ENCODE peak calls at places on chromosomes 3 and 15, in seven cellular contexts. L is sigmoid colon, J is A549, T is suprapubic skin, F is K562, S is H1, C is HepG2. B is an unnamed sample.

GRCh38 chr15:85741021-85741421 is 53.7 kb downstream of the KLHL25 start:
- DNase-seq in L (no peak), J (no peak), T (peak; percentile 63), F (no peak), S (no peak), C (no peak), B (no peak)

GRCh38 chr3:161221881-161222600 is 930 bp downstream of the NMD3 start:
- DNase-seq in L (no peak), J (peak; percentile 21), T (no peak), F (no peak), S (no peak), C (no peak), B (no peak)

GRCh38 chr3:81463761-81464160 is 297.7 kb downstream of the GBE1 start:
- DNase-seq in L (no peak), J (no peak), T (no peak), F (no peak), S (no peak), C (no peak), B (no peak)

GRCh38 chr3:6110451-6110850 is 750.5 kb upstream of the GRM7 start:
- DNase-seq in L (no peak), J (no peak), T (no peak), F (no peak), S (no peak), C (no peak), B (no peak)

GRCh38 chr15:81091889-81092558 is 42.0 kb upstream of the CFAP161 start:
- DNase-seq in L (no peak), J (peak; percentile 34), T (no peak), F (peak; percentile 36), S (no peak), C (peak; percentile 13), B (peak; percentile 20)

GRCh38 chr3:76656531-76657070 is 383.3 kb upstream of the ROBO2 start:
- DNase-seq in L (no peak), J (no peak), T (no peak), F (no peak), S (no peak), C (no peak), B (no peak)

GRCh38 chr15:59197459-59197858 is 9.2 kb upstream of the LDHAL6B start:
- DNase-seq in L (no peak), J (no peak), T (no peak), F (no peak), S (no peak), C (no peak), B (no peak)

GRCh38 chr15:57720861-57721260 is 14.3 kb downstream of the POLR2M start:
- DNase-seq in L (no peak), J (no peak), T (no peak), F (no peak), S (no peak), C (no peak), B (no peak)

GRCh38 chr15:68209735-68210408 is 4.7 kb upstream of the CALML4 start:
- DNase-seq in L (peak; percentile 62), J (no peak), T (peak; percentile 59), F (no peak), S (no peak), C (no peak), B (no peak)

GRCh38 chr15:76776480-76776879 is 128.7 kb downstream of the SCAPER start:
- DNase-seq in L (no peak), J (no peak), T (no peak), F (no peak), S (no peak), C (no peak), B (no peak)

GRCh38 chr3:71309342-71309741 is 274.2 kb downstream of the FOXP1 start:
- DNase-seq in L (no peak), J (no peak), T (no peak), F (no peak), S (no peak), C (no peak), B (no peak)

GRCh38 chr3:11136871-11137626 is 17.2 kb upstream of the HRH1 start:
- DNase-seq in L (peak; percentile 92), J (peak; percentile 95), T (peak; percentile 83), F (peak; percentile 84), S (no peak), C (peak; percentile 40), B (no peak)
- TF ChIP-seq EP300 in L (peak; percentile 96), J (peak; percentile 73), T (peak; percentile 95), F (no peak), S (no peak), C (no peak), B (peak; percentile 75)

GRCh38 chr15:32030795-32031194 is 480 bp downstream of the CHRNA7 start:
- DNase-seq in L (no peak), J (peak; percentile 16), T (peak; percentile 51), F (no peak), S (no peak), C (no peak), B (no peak)

GRCh38 chr15:32029409-32029861 is 880 bp upstream of the CHRNA7 start:
- DNase-seq in L (no peak), J (peak; percentile 47), T (no peak), F (no peak), S (peak; percentile 63), C (no peak), B (peak; percentile 5)

GRCh38 chr15:32028921-32029320 is 1.4 kb upstream of the CHRNA7 start:
- DNase-seq in L (no peak), J (peak; percentile 11), T (no peak), F (no peak), S (peak; percentile 64), C (no peak), B (no peak)

GRCh38 chr15:32033186-32033890 is 3.0 kb downstream of the CHRNA7 start:
- DNase-seq in L (no peak), J (no peak), T (no peak), F (no peak), S (no peak), C (no peak), B (no peak)

DNA sequence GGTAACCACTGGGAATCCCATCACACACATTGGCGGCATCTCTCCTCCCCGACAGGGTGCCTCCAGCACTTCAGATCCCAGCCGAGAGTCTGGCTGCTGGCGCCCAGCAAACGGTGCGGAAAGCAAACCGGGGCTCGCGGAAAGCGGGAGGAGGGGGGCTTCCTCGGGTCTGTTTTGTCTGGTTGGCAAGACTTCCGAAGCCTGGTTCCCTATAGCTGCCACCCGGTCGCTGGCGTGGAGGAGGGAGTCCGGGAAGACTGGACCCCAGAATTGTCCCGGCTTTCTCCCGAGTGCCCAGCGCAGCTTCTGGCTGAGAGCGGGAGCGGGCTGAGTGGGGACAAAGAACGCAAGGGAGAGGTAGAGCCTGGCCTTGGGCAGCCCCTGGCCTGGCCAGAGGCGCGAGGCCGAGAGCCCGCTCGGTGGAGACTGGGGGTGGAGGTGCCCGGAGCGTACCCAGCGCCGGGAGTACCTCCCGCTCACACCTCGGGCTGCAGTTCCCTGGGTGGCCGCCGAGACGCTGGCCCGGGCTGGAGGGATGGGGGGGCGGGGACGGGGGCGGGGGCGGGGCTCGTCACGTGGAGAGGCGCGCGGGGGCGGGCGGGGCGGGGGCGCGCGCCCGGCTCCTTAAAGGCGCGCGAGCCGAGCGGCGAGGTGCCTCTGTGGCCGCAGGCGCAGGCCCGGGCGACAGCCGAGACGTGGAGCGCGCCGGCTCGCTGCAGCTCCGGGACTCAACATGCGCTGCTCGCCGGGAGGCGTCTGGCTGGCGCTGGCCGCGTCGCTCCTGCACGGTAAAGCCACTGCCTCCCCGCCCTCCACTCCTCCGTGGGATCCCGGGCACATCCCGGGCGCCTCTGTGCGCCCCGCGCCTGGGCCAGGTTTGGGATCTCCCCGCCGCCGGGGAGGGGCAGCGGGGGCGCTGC is at the start of gene CHRNA7:
- DNase-seq in L (peak; percentile 71), J (peak; percentile 63), T (peak; percentile 62), F (peak; percentile 88), S (peak; percentile 78), C (peak; percentile 12), B (peak; percentile 78)
- TF ChIP-seq POLR2A in L (no peak), J (peak; percentile 88), T (no peak), F (no peak), S (peak; percentile 91), C (no peak), B (no peak)

DNA sequence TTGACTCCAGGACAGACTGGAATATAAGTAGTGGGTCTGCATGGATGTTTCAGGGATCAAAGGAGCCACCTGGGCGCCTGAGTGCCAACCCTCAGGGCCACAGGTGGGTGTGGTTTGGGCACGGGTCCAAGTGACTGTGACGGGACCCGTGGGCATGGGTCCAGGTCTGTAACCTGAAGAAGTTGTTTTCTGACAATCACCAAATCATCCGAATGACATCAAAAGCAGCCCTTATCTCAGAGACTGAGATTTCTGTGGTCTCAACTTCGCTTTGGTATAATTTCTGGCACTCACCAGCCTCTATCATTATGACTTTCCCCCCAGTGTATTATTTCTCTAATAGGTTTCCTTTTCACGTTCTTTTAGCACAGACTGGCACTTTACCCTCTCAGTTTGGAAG is 24.4 kb downstream of the RLBP1 start:
- DNase-seq in L (no peak), J (no peak), T (peak; percentile 55), F (no peak), S (no peak), C (peak; percentile 15), B (no peak)
- H3K4me1 ChIP-seq in L (no peaks in the 10 kb centered on the region), J (no peaks in the 10 kb centered on the region), T (peaks cover 20% of the 10 kb centered on the region), F (no peaks in the 10 kb centered on the region), S (peaks cover 9% of the 10 kb centered on the region), C (peaks cover 45% of the 10 kb centered on the region), B (no peaks in the 10 kb centered on the region)

GRCh38 chr3:89261673-89262072 is 154.3 kb downstream of the EPHA3 start:
- DNase-seq in L (no peak), J (no peak), T (no peak), F (no peak), S (no peak), C (no peak), B (no peak)
- TF ChIP-seq EP300 in L (no peak), J (no peak), T (no peak), F (no peak), S (no peak), C (no peak), B (no peak)

GRCh38 chr3:37820213-37820612 is 41.5 kb upstream of the CTDSPL start:
- DNase-seq in L (no peak), J (no peak), T (no peak), F (no peak), S (no peak), C (no peak), B (no peak)
- TF ChIP-seq POLR2A in L (no peak), J (no peak), T (no peak), F (no peak), S (no peak), C (no peak), B (no peak)

GRCh38 chr3:35291837-35292236 is 347.5 kb upstream of the ARPP21 start:
- DNase-seq in L (no peak), J (no peak), T (no peak), F (no peak), S (no peak), C (no peak), B (no peak)
- H3K4me1 ChIP-seq in L (no peaks in the 10 kb centered on the region), J (no peaks in the 10 kb centered on the region), T (no peaks in the 10 kb centered on the region), F (no peaks in the 10 kb centered on the region), S (no peaks in the 10 kb centered on the region), C (no peaks in the 10 kb centered on the region), B (no peaks in the 10 kb centered on the region)

DNA sequence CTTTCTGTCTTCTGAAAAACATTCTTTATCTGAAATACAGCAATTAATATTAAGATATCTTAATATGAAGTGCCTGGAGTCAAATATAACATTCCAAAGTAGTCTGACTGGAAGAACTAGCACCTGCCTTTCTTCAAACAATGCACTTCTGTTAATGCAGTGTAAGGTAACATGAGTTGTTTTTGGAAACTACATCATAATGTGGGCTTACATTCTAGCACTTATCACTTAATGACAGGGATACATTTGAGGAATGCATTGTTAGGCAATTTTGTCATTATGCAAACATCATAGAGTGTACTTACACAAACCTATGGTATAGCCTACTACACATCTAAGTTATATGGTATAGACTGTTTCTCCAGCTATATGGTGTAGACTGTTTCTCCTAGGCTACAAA is 49.2 kb downstream of the SLC15A2 start:
- DNase-seq in L (no peak), J (no peak), T (no peak), F (no peak), S (no peak), C (peak; percentile 6), B (no peak)
- TF ChIP-seq EP300 in L (no peak), J (no peak), T (no peak), F (no peak), S (no peak), C (no peak), B (no peak)

B was measured in ovary.